ENCODE peak calls at places on chromosome 3, in eight cellular contexts. One of them, this sample, is unnamed. For H3K4me1, the result is how much of the 10 kb centered on the place peaks cover.

GRCh38 chr3:49867871-49868321 is 1.8 kb downstream of the CAMKV start:
- DNase-seq in cardiac muscle cell: peak
- DNase-seq in kidney: peak
- DNase-seq in hepatocyte: peak
- DNase-seq in fibroblast of lung: peak
- DNase-seq in spleen: no peak
- DNase-seq in left lung: no peak
- DNase-seq in endothelial cell of umbilical vein: peak
- DNase-seq in this sample: no peak

GRCh38 chr3:100297784-100298183 is 36.8 kb upstream of the NIT2 start:
- DNase-seq in cardiac muscle cell: no peak
- DNase-seq in kidney: no peak
- DNase-seq in hepatocyte: no peak
- DNase-seq in fibroblast of lung: peak
- DNase-seq in spleen: no peak
- DNase-seq in left lung: no peak
- DNase-seq in endothelial cell of umbilical vein: no peak
- DNase-seq in this sample: no peak

GRCh38 chr3:42118762-42119361 is 27.7 kb downstream of the TRAK1 start:
- DNase-seq in cardiac muscle cell: peak
- DNase-seq in kidney: no peak
- DNase-seq in hepatocyte: peak
- DNase-seq in fibroblast of lung: peak
- DNase-seq in spleen: no peak
- DNase-seq in left lung: no peak
- DNase-seq in endothelial cell of umbilical vein: peak
- DNase-seq in this sample: peak

GRCh38 chr3:114498779-114499370 is 205.0 kb downstream of the TIGIT start:
- DNase-seq in cardiac muscle cell: no peak
- DNase-seq in kidney: no peak
- DNase-seq in hepatocyte: peak
- DNase-seq in fibroblast of lung: peak
- DNase-seq in spleen: no peak
- DNase-seq in left lung: peak
- DNase-seq in endothelial cell of umbilical vein: no peak
- DNase-seq in this sample: peak

GRCh38 chr3:141499965-141500364 is 13.1 kb downstream of the RASA2 start:
- DNase-seq in cardiac muscle cell: no peak
- DNase-seq in kidney: no peak
- DNase-seq in hepatocyte: no peak
- DNase-seq in fibroblast of lung: no peak
- DNase-seq in spleen: no peak
- DNase-seq in left lung: no peak
- DNase-seq in endothelial cell of umbilical vein: no peak
- DNase-seq in this sample: no peak

GRCh38 chr3:192933779-192934456 is 16.3 kb upstream of the MB21D2 start:
- DNase-seq in cardiac muscle cell: no peak
- DNase-seq in kidney: no peak
- DNase-seq in hepatocyte: no peak
- DNase-seq in fibroblast of lung: peak
- DNase-seq in spleen: no peak
- DNase-seq in left lung: no peak
- DNase-seq in endothelial cell of umbilical vein: no peak
- DNase-seq in this sample: peak

GRCh38 chr3:71008350-71008923 is 575.1 kb downstream of the FOXP1 start:
- DNase-seq in cardiac muscle cell: no peak
- DNase-seq in kidney: no peak
- DNase-seq in hepatocyte: no peak
- DNase-seq in fibroblast of lung: no peak
- DNase-seq in spleen: no peak
- DNase-seq in left lung: no peak
- DNase-seq in endothelial cell of umbilical vein: peak
- DNase-seq in this sample: no peak

GRCh38 chr3:88988906-88989305 is 118.5 kb upstream of the EPHA3 start:
- DNase-seq in cardiac muscle cell: no peak
- DNase-seq in kidney: no peak
- DNase-seq in hepatocyte: peak
- DNase-seq in fibroblast of lung: no peak
- DNase-seq in spleen: no peak
- DNase-seq in left lung: no peak
- DNase-seq in endothelial cell of umbilical vein: no peak
- DNase-seq in this sample: peak

GRCh38 chr3:136277634-136278033 is 27.5 kb downstream of the PCCB start:
- DNase-seq in cardiac muscle cell: no peak
- DNase-seq in kidney: no peak
- DNase-seq in hepatocyte: no peak
- DNase-seq in fibroblast of lung: no peak
- DNase-seq in spleen: no peak
- DNase-seq in left lung: no peak
- DNase-seq in endothelial cell of umbilical vein: no peak
- DNase-seq in this sample: no peak

GRCh38 chr3:89628856-89629255 is 521.4 kb downstream of the EPHA3 start:
- DNase-seq in cardiac muscle cell: no peak
- DNase-seq in kidney: no peak
- DNase-seq in hepatocyte: no peak
- DNase-seq in fibroblast of lung: no peak
- DNase-seq in spleen: no peak
- DNase-seq in left lung: no peak
- DNase-seq in endothelial cell of umbilical vein: no peak
- DNase-seq in this sample: no peak

GRCh38 chr3:156449712-156450574 is 105.0 kb downstream of the SSR3 start:
- DNase-seq in cardiac muscle cell: peak
- DNase-seq in kidney: no peak
- DNase-seq in hepatocyte: peak
- DNase-seq in fibroblast of lung: no peak
- DNase-seq in spleen: no peak
- DNase-seq in left lung: no peak
- DNase-seq in endothelial cell of umbilical vein: peak
- DNase-seq in this sample: peak

GRCh38 chr3:104396974-104397669 is 969.6 kb upstream of the ALCAM start:
- DNase-seq in cardiac muscle cell: no peak
- DNase-seq in kidney: no peak
- DNase-seq in hepatocyte: no peak
- DNase-seq in fibroblast of lung: peak
- DNase-seq in spleen: no peak
- DNase-seq in left lung: no peak
- DNase-seq in endothelial cell of umbilical vein: no peak
- DNase-seq in this sample: peak

GRCh38 chr3:148951599-148952361 is 39.6 kb upstream of the GYG1 start:
- DNase-seq in cardiac muscle cell: no peak
- DNase-seq in kidney: no peak
- DNase-seq in hepatocyte: no peak
- DNase-seq in fibroblast of lung: no peak
- DNase-seq in spleen: no peak
- DNase-seq in left lung: no peak
- DNase-seq in endothelial cell of umbilical vein: no peak
- DNase-seq in this sample: no peak

GRCh38 chr3:148953094-148953493 is 38.2 kb upstream of the GYG1 start:
- DNase-seq in cardiac muscle cell: no peak
- DNase-seq in kidney: no peak
- DNase-seq in hepatocyte: no peak
- DNase-seq in fibroblast of lung: no peak
- DNase-seq in spleen: no peak
- DNase-seq in left lung: no peak
- DNase-seq in endothelial cell of umbilical vein: no peak
- DNase-seq in this sample: no peak

GRCh38 chr3:148954981-148955380 is 36.4 kb upstream of the GYG1 start:
- DNase-seq in cardiac muscle cell: no peak
- DNase-seq in kidney: no peak
- DNase-seq in hepatocyte: no peak
- DNase-seq in fibroblast of lung: no peak
- DNase-seq in spleen: no peak
- DNase-seq in left lung: no peak
- DNase-seq in endothelial cell of umbilical vein: no peak
- DNase-seq in this sample: no peak

GRCh38 chr3:148948913-148949657 is 42.3 kb upstream of the GYG1 start:
- DNase-seq in cardiac muscle cell: no peak
- DNase-seq in kidney: no peak
- DNase-seq in hepatocyte: no peak
- DNase-seq in fibroblast of lung: no peak
- DNase-seq in spleen: no peak
- DNase-seq in left lung: no peak
- DNase-seq in endothelial cell of umbilical vein: no peak
- DNase-seq in this sample: no peak

DNA sequence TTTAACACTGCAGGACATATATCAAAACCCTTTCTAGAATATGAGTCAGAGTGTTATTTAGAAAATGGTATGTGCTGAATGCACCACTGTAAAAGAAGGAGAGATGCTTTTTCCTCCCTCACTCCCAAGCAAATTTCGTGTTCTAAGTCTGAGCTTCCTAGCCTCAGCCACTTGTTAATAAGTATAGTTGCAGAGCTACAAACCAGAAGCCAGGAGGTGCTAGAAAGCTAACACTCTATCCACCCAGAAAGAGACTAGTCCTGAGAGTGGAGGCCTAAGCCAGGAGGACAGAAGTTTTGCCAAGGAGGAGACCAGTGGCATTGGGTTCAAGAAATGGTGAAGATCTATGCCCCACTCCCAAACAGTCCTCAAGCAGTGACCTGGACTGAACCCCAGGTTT is 40.5 kb upstream of the GYG1 start:
- DNase-seq in cardiac muscle cell: no peak
- DNase-seq in kidney: no peak
- DNase-seq in hepatocyte: no peak
- DNase-seq in fibroblast of lung: no peak
- DNase-seq in spleen: no peak
- DNase-seq in left lung: no peak
- DNase-seq in endothelial cell of umbilical vein: no peak
- DNase-seq in this sample: no peak
- TF ChIP-seq CTCF in cardiac muscle cell: peak
- TF ChIP-seq CTCF in kidney: no peak
- TF ChIP-seq CTCF in hepatocyte: peak
- TF ChIP-seq CTCF in fibroblast of lung: peak
- TF ChIP-seq CTCF in spleen: no peak
- TF ChIP-seq CTCF in left lung: no peak
- TF ChIP-seq CTCF in endothelial cell of umbilical vein: no peak
- TF ChIP-seq CTCF in this sample: peak

DNA sequence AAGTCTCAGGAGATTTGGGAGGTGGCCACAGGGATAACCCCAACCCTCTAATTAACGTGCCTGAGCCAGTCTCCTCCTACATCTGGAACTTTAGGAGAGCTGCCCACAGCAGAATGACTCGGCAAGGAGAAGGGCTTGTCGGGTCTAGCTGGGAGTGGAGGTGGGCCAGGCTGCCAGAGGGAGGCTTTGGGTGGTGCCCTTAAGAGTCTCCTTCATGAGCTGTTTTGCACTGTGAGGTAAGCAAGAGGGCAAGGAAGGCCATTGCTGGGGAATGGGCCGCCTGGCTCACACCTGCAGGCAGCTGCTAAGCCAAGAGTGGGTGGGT is 3.6 kb upstream of the TNK2 start:
- DNase-seq in cardiac muscle cell: no peak
- DNase-seq in kidney: no peak
- DNase-seq in hepatocyte: no peak
- DNase-seq in fibroblast of lung: no peak
- DNase-seq in spleen: peak
- DNase-seq in left lung: no peak
- DNase-seq in endothelial cell of umbilical vein: no peak
- DNase-seq in this sample: peak
- H3K4me1 ChIP-seq in cardiac muscle cell: under half
- H3K4me1 ChIP-seq in kidney: under half
- H3K4me1 ChIP-seq in hepatocyte: under half
- H3K4me1 ChIP-seq in fibroblast of lung: under half
- H3K4me1 ChIP-seq in spleen: under half
- H3K4me1 ChIP-seq in left lung: under half
- H3K4me1 ChIP-seq in endothelial cell of umbilical vein: under half
- H3K4me1 ChIP-seq in this sample: under half

DNA sequence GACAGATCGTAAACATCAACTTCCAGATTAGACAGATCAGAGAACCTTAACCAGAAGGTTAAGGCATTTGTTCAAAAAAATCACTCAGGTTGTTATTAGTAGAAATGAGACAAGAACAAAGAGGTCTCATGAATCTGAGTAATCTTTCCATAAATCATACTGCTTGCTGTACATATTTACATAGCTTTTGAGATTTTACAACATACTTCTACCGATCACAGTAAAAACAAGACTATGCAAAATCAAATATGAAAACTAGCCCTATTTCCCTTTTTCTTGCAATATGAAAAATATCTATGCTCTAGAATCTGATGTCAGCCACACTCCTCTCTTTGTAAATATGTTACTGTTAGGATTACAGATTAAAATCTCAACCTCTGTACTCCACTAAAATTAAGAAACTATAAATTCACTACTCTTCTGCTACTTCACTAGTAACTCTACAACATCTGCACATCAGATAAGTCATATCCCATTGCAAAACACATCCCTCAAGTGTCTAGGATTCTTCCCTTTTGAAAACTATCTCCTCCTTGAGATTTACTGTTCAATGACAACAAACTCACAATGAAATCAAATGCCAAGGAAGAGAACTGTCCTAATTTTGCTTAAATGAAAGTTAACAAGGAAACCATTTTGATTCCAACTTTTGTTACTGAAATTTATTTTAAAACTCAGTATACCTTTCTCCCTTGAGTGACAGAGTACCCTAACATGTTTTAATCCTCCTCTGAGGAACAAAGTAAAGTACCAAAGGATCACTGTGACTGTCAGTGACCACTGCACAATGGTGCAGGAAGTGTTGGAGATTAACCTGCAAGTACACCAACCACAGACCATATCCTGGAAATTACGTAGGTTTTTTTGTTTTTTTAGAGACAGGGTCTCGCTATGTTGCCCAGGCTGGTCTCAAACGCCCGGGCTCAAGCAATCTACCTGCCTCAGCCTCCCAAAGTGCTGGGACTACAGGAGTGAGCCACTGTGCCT is 12.8 kb downstream of the DCUN1D1 start:
- DNase-seq in cardiac muscle cell: no peak
- DNase-seq in kidney: no peak
- DNase-seq in hepatocyte: no peak
- DNase-seq in fibroblast of lung: no peak
- DNase-seq in spleen: no peak
- DNase-seq in left lung: no peak
- DNase-seq in endothelial cell of umbilical vein: no peak
- DNase-seq in this sample: no peak
- H3K27ac ChIP-seq in cardiac muscle cell: no peak
- H3K27ac ChIP-seq in kidney: no peak
- H3K27ac ChIP-seq in hepatocyte: no peak
- H3K27ac ChIP-seq in fibroblast of lung: no peak
- H3K27ac ChIP-seq in spleen: peak
- H3K27ac ChIP-seq in left lung: no peak
- H3K27ac ChIP-seq in endothelial cell of umbilical vein: no peak
- H3K27ac ChIP-seq in this sample: no peak

DNA sequence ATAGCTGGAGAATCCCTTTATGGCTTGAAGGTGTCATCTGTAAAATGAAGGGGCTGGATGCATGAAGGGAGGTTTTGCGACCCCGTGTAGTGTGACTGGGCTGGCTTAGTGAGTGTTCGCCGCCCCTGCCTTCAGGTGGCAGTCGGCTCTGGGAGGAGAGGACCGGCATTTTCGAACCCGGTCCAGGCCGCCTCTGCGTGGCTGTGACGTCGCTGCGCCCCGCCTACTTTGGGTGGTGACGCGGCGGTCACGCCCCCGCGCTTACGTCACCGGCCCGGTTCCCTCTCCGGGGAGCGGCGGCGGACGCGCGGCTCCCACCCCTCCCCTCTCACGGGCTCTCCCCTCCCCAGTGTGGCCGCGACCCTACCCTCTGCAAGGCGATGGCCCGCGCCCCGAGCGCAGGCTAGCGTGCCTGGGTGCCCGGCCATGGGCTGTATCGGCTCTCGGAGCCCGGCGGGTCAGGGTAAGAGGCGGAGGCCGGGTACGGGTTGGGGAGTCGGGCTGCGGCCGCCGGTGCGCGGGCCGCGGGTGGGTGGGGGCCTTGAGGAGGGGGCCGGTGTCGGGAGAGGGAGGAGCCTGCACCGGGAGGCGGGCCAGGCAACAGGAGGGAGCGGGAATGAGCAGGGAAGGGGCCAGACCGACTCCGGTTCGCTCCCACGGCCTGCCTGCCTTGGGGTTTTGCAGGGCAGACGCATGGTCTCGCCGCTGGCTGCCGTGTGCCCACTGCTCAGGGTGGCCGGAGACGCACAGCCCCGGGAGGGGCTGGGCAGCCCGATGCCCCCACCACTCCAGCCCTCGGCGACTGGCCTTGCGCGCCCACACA is 1.5 kb upstream of the FAM131A start:
- DNase-seq in cardiac muscle cell: peak
- DNase-seq in kidney: peak
- DNase-seq in hepatocyte: peak
- DNase-seq in fibroblast of lung: peak
- DNase-seq in spleen: peak
- DNase-seq in left lung: peak
- DNase-seq in endothelial cell of umbilical vein: peak
- DNase-seq in this sample: peak
- TF ChIP-seq CTCF in cardiac muscle cell: no peak
- TF ChIP-seq CTCF in kidney: no peak
- TF ChIP-seq CTCF in hepatocyte: no peak
- TF ChIP-seq CTCF in fibroblast of lung: no peak
- TF ChIP-seq CTCF in spleen: no peak
- TF ChIP-seq CTCF in left lung: no peak
- TF ChIP-seq CTCF in endothelial cell of umbilical vein: no peak
- TF ChIP-seq CTCF in this sample: no peak

This sample was measured in foreskin keratinocyte.